ENCODE peak calls at places on chromosomes 6 and 20, in eight cellular contexts. One of them, this sample, is unnamed.

GRCh38 chr6:83467620-83468036 is 36.8 kb upstream of the ME1 start:
- DNase-seq in H9: no peak
- DNase-seq in ovary: no peak
- DNase-seq in CD4-positive, alpha-beta T cell: no peak
- DNase-seq in progenitor cell of endocrine pancreas: no peak
- DNase-seq in HFFc6: no peak
- DNase-seq in B cell: no peak
- DNase-seq in heart left ventricle: peak; percentile 31
- DNase-seq in this sample: no peak

GRCh38 chr6:112298816-112299281 is 44.5 kb upstream of the LAMA4 start:
- DNase-seq in heart left ventricle: no peak
- DNase-seq in H9: no peak
- DNase-seq in HFFc6: peak; percentile 86
- DNase-seq in progenitor cell of endocrine pancreas: no peak
- DNase-seq in CD4-positive, alpha-beta T cell: no peak
- DNase-seq in ovary: no peak
- DNase-seq in B cell: no peak
- DNase-seq in this sample: no peak

GRCh38 chr6:137829641-137830083 is 37.4 kb upstream of the TNFAIP3 start:
- DNase-seq in progenitor cell of endocrine pancreas: no peak
- DNase-seq in H9: no peak
- DNase-seq in HFFc6: no peak
- DNase-seq in B cell: no peak
- DNase-seq in heart left ventricle: no peak
- DNase-seq in CD4-positive, alpha-beta T cell: no peak
- DNase-seq in ovary: no peak
- DNase-seq in this sample: no peak

GRCh38 chr20:3173582-3174441 is 463 bp upstream of the LZTS3 start:
- DNase-seq in CD4-positive, alpha-beta T cell: peak; percentile 88
- DNase-seq in H9: peak; percentile 91
- DNase-seq in heart left ventricle: peak; percentile 93
- DNase-seq in progenitor cell of endocrine pancreas: peak; percentile 95
- DNase-seq in HFFc6: peak; percentile 45
- DNase-seq in B cell: peak; percentile 94
- DNase-seq in ovary: peak; percentile 93
- DNase-seq in this sample: peak; percentile 90

GRCh38 chr6:44926556-44926955 is 401.6 kb upstream of the RUNX2 start:
- DNase-seq in ovary: no peak
- DNase-seq in CD4-positive, alpha-beta T cell: no peak
- DNase-seq in progenitor cell of endocrine pancreas: no peak
- DNase-seq in HFFc6: no peak
- DNase-seq in heart left ventricle: no peak
- DNase-seq in B cell: no peak
- DNase-seq in H9: no peak
- DNase-seq in this sample: peak; percentile 15

GRCh38 chr6:113102761-113103160 is 754.4 kb upstream of the MARCKS start:
- DNase-seq in B cell: no peak
- DNase-seq in ovary: no peak
- DNase-seq in HFFc6: peak; percentile 11
- DNase-seq in H9: no peak
- DNase-seq in progenitor cell of endocrine pancreas: no peak
- DNase-seq in heart left ventricle: no peak
- DNase-seq in CD4-positive, alpha-beta T cell: no peak
- DNase-seq in this sample: no peak

GRCh38 chr6:158595223-158595622 is 35.3 kb downstream of the TMEM181 start:
- DNase-seq in CD4-positive, alpha-beta T cell: no peak
- DNase-seq in progenitor cell of endocrine pancreas: no peak
- DNase-seq in H9: no peak
- DNase-seq in ovary: no peak
- DNase-seq in B cell: peak; percentile 26
- DNase-seq in HFFc6: no peak
- DNase-seq in heart left ventricle: no peak
- DNase-seq in this sample: no peak

GRCh38 chr6:73309784-73310502 is 44.1 kb downstream of the DPPA5 start:
- DNase-seq in progenitor cell of endocrine pancreas: peak; percentile 23
- DNase-seq in CD4-positive, alpha-beta T cell: peak; percentile 22
- DNase-seq in ovary: peak; percentile 69
- DNase-seq in heart left ventricle: peak; percentile 30
- DNase-seq in B cell: peak; percentile 63
- DNase-seq in H9: peak; percentile 68
- DNase-seq in HFFc6: peak; percentile 46
- DNase-seq in this sample: peak; percentile 78

GRCh38 chr20:63552481-63553249 is 1.3 kb upstream of the FNDC11 start:
- DNase-seq in CD4-positive, alpha-beta T cell: peak; percentile 41
- DNase-seq in HFFc6: no peak
- DNase-seq in H9: peak; percentile 59
- DNase-seq in B cell: peak; percentile 84
- DNase-seq in ovary: no peak
- DNase-seq in heart left ventricle: no peak
- DNase-seq in progenitor cell of endocrine pancreas: no peak
- DNase-seq in this sample: peak; percentile 67

GRCh38 chr6:44537306-44538049 is 150.0 kb downstream of the CDC5L start:
- DNase-seq in B cell: no peak
- DNase-seq in progenitor cell of endocrine pancreas: no peak
- DNase-seq in H9: peak; percentile 18
- DNase-seq in CD4-positive, alpha-beta T cell: no peak
- DNase-seq in ovary: no peak
- DNase-seq in HFFc6: no peak
- DNase-seq in heart left ventricle: no peak
- DNase-seq in this sample: no peak

GRCh38 chr6:38279945-38280588 is 359.7 kb downstream of the BTBD9 start:
- DNase-seq in progenitor cell of endocrine pancreas: no peak
- DNase-seq in ovary: no peak
- DNase-seq in HFFc6: no peak
- DNase-seq in CD4-positive, alpha-beta T cell: no peak
- DNase-seq in H9: no peak
- DNase-seq in heart left ventricle: no peak
- DNase-seq in B cell: no peak
- DNase-seq in this sample: no peak

GRCh38 chr6:42359021-42359420 is 92.7 kb downstream of the TRERF1 start:
- DNase-seq in ovary: no peak
- DNase-seq in progenitor cell of endocrine pancreas: no peak
- DNase-seq in B cell: no peak
- DNase-seq in H9: no peak
- DNase-seq in heart left ventricle: no peak
- DNase-seq in CD4-positive, alpha-beta T cell: no peak
- DNase-seq in HFFc6: no peak
- DNase-seq in this sample: no peak

GRCh38 chr6:133854167-133854632 is 34.7 kb upstream of the TCF21 start:
- DNase-seq in H9: peak; percentile 59
- DNase-seq in ovary: no peak
- DNase-seq in B cell: no peak
- DNase-seq in CD4-positive, alpha-beta T cell: no peak
- DNase-seq in HFFc6: no peak
- DNase-seq in progenitor cell of endocrine pancreas: no peak
- DNase-seq in heart left ventricle: no peak
- DNase-seq in this sample: no peak

GRCh38 chr20:62651285-62652021 is 9.2 kb downstream of the SLCO4A1 start:
- DNase-seq in progenitor cell of endocrine pancreas: no peak
- DNase-seq in heart left ventricle: no peak
- DNase-seq in HFFc6: no peak
- DNase-seq in ovary: peak; percentile 74
- DNase-seq in H9: no peak
- DNase-seq in B cell: peak; percentile 85
- DNase-seq in CD4-positive, alpha-beta T cell: peak; percentile 83
- DNase-seq in this sample: peak; percentile 96

GRCh38 chr6:162056745-162057144 is 670.8 kb downstream of the PRKN start:
- DNase-seq in progenitor cell of endocrine pancreas: no peak
- DNase-seq in HFFc6: no peak
- DNase-seq in H9: peak; percentile 69
- DNase-seq in ovary: no peak
- DNase-seq in CD4-positive, alpha-beta T cell: no peak
- DNase-seq in heart left ventricle: no peak
- DNase-seq in B cell: no peak
- DNase-seq in this sample: no peak

GRCh38 chr20:62500237-62500864 is 24.6 kb upstream of the GATA5 start:
- DNase-seq in B cell: peak; percentile 90
- DNase-seq in HFFc6: peak; percentile 10
- DNase-seq in H9: peak; percentile 76
- DNase-seq in progenitor cell of endocrine pancreas: peak; percentile 72
- DNase-seq in ovary: peak; percentile 82
- DNase-seq in heart left ventricle: peak; percentile 77
- DNase-seq in CD4-positive, alpha-beta T cell: peak; percentile 74
- DNase-seq in this sample: peak; percentile 85

GRCh38 chr6:34015576-34015975 is 130.3 kb downstream of the GRM4 start:
- DNase-seq in heart left ventricle: no peak
- DNase-seq in B cell: no peak
- DNase-seq in ovary: no peak
- DNase-seq in HFFc6: peak; percentile 16
- DNase-seq in CD4-positive, alpha-beta T cell: no peak
- DNase-seq in H9: peak; percentile 74
- DNase-seq in progenitor cell of endocrine pancreas: no peak
- DNase-seq in this sample: no peak

GRCh38 chr6:111154981-111155380 is 67.7 kb downstream of the SLC16A10 start:
- DNase-seq in ovary: no peak
- DNase-seq in H9: no peak
- DNase-seq in heart left ventricle: no peak
- DNase-seq in progenitor cell of endocrine pancreas: no peak
- DNase-seq in CD4-positive, alpha-beta T cell: no peak
- DNase-seq in HFFc6: no peak
- DNase-seq in B cell: no peak
- DNase-seq in this sample: peak; percentile 68

GRCh38 chr20:37920679-37921322 is 17.9 kb downstream of the VSTM2L start:
- DNase-seq in HFFc6: no peak
- DNase-seq in ovary: no peak
- DNase-seq in H9: no peak
- DNase-seq in progenitor cell of endocrine pancreas: no peak
- DNase-seq in B cell: no peak
- DNase-seq in CD4-positive, alpha-beta T cell: no peak
- DNase-seq in heart left ventricle: no peak
- DNase-seq in this sample: no peak

GRCh38 chr6:36970892-36971842 is 14.8 kb downstream of the MTCH1 start:
- DNase-seq in HFFc6: no peak
- DNase-seq in progenitor cell of endocrine pancreas: no peak
- DNase-seq in H9: no peak
- DNase-seq in heart left ventricle: no peak
- DNase-seq in CD4-positive, alpha-beta T cell: no peak
- DNase-seq in B cell: no peak
- DNase-seq in ovary: no peak
- DNase-seq in this sample: no peak

DNA sequence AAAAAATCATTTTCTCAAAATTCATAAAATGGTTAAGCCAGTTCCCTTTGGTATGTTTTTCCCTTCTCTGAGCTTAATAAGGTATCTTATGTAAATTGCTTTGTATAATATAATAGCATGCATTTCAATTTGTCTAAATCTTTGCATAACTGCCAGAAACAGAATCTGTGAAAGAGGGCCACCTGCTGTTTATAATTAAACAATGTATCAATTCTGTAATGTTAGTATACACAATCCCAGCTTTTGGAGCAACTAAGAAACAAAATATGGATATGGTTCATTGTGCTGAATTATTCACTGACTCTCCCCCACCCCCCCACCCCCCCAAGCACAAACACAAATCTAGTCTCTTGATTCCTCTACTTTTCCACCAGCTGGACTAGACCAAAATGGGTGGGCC is 54.8 kb downstream of the GPX5 start:
- DNase-seq in HFFc6: no peak
- DNase-seq in progenitor cell of endocrine pancreas: no peak
- DNase-seq in heart left ventricle: no peak
- DNase-seq in ovary: no peak
- DNase-seq in H9: no peak
- DNase-seq in B cell: no peak
- DNase-seq in CD4-positive, alpha-beta T cell: no peak
- DNase-seq in this sample: no peak
- TF ChIP-seq CTCF in HFFc6: peak; percentile 54
- TF ChIP-seq CTCF in progenitor cell of endocrine pancreas: peak; percentile 22
- TF ChIP-seq CTCF in heart left ventricle: no peak
- TF ChIP-seq CTCF in ovary: no peak
- TF ChIP-seq CTCF in H9: no peak
- TF ChIP-seq CTCF in B cell: no peak
- TF ChIP-seq CTCF in CD4-positive, alpha-beta T cell: peak; percentile 21
- TF ChIP-seq CTCF in this sample: no peak

DNA sequence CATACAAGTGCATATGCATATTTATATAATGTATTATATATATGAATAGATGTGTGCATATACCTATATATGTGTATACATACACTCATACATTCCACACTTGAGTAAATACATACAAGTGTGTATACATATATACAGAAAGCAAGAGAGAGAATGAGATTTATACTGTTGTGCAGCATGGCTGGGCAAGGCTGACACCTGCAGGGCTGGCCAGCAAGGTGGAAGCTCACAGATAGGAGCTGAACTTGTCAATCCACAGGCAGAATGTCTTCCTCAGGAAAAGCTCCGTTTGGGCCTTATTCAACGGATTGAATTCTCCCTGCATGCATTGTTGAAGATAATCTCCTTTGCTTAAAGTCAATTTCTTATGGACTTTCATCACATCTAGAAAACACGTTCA is 256.7 kb downstream of the ZNF217 start:
- DNase-seq in B cell: no peak
- DNase-seq in CD4-positive, alpha-beta T cell: no peak
- DNase-seq in progenitor cell of endocrine pancreas: no peak
- DNase-seq in H9: no peak
- DNase-seq in ovary: no peak
- DNase-seq in heart left ventricle: no peak
- DNase-seq in HFFc6: no peak
- DNase-seq in this sample: no peak
- TF ChIP-seq CTCF in B cell: no peak
- TF ChIP-seq CTCF in CD4-positive, alpha-beta T cell: no peak
- TF ChIP-seq CTCF in progenitor cell of endocrine pancreas: no peak
- TF ChIP-seq CTCF in H9: peak; percentile 36
- TF ChIP-seq CTCF in ovary: no peak
- TF ChIP-seq CTCF in heart left ventricle: no peak
- TF ChIP-seq CTCF in HFFc6: no peak
- TF ChIP-seq CTCF in this sample: no peak

GRCh38 chr6:32196682-32197616 is 4.5 kb upstream of the GPSM3 start:
- DNase-seq in HFFc6: no peak
- DNase-seq in progenitor cell of endocrine pancreas: no peak
- DNase-seq in B cell: peak; percentile 56
- DNase-seq in CD4-positive, alpha-beta T cell: no peak
- DNase-seq in H9: peak; percentile 54
- DNase-seq in heart left ventricle: no peak
- DNase-seq in ovary: peak; percentile 75
- DNase-seq in this sample: no peak
- TF ChIP-seq CTCF in HFFc6: peak; percentile 33
- TF ChIP-seq CTCF in progenitor cell of endocrine pancreas: no peak
- TF ChIP-seq CTCF in B cell: no peak
- TF ChIP-seq CTCF in CD4-positive, alpha-beta T cell: no peak
- TF ChIP-seq CTCF in H9: no peak
- TF ChIP-seq CTCF in heart left ventricle: no peak
- TF ChIP-seq CTCF in ovary: no peak
- TF ChIP-seq CTCF in this sample: no peak

DNA sequence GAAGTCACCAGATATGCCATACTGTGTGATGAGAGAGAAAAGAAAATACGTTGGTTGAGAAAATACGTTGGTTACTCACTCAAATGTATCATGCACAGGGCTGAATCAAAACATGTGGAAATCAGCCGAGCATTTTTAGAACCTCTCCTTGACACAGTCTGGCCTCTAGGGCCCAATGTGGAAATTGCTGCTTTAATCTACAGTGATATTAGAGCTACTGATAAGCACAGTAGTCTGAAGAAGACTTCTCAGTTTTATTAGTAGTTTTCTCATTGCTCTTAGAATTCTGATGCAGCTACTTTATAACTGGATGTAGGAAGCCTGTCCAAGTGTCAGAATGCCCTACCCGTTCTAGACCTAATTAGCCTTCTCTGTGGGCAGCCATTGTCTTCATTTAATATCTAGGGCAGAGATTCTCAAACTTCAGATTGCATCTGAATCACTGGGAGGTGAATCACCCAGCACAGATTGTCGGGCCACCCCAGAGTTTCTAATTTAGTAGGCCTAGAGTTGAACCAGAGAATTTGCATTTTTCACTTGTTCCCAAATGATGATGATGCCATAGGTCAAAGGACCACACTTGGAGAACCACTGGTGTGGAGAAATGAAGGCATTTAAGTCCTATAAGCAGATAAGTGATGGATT is 229.1 kb downstream of the PLCB1 start:
- DNase-seq in CD4-positive, alpha-beta T cell: no peak
- DNase-seq in heart left ventricle: no peak
- DNase-seq in H9: no peak
- DNase-seq in B cell: no peak
- DNase-seq in progenitor cell of endocrine pancreas: no peak
- DNase-seq in ovary: no peak
- DNase-seq in HFFc6: peak; percentile 57
- DNase-seq in this sample: peak; percentile 49
- TF ChIP-seq CTCF in CD4-positive, alpha-beta T cell: no peak
- TF ChIP-seq CTCF in heart left ventricle: no peak
- TF ChIP-seq CTCF in H9: peak; percentile 14
- TF ChIP-seq CTCF in B cell: no peak
- TF ChIP-seq CTCF in progenitor cell of endocrine pancreas: no peak
- TF ChIP-seq CTCF in ovary: no peak
- TF ChIP-seq CTCF in HFFc6: peak; percentile 48
- TF ChIP-seq CTCF in this sample: no peak

This sample was measured in activated CD8-positive, alpha-beta T cell treated with anti-CD3 and anti-CD28 coated beads for 36 hours.